ENCODE peak calls at places on chromosomes 5 and 9, in seven cellular contexts. G is vagina, Y is A549, F is tibial nerve, I is stomach, A is right lobe of liver, W is upper lobe of left lung. X is an unnamed sample.

GRCh38 chr5:139636975-139637408 is 11.2 kb upstream of the CXXC5 start:
- DNase-seq in A (no peak), Y (no peak), F (no peak), G (no peak), W (no peak), I (no peak), X (no peak)

GRCh38 chr5:173012882-173013281 is 29.3 kb downstream of the ATP6V0E1 start:
- DNase-seq in A (peak), G (no peak), Y (no peak), I (no peak), W (peak), F (no peak), X (no peak)

GRCh38 chr9:23229764-23230434 is 596.1 kb downstream of the ELAVL2 start:
- DNase-seq in G (no peak), I (no peak), Y (no peak), F (no peak), W (no peak), A (no peak), X (no peak)

GRCh38 chr9:87337335-87338074 is 160.2 kb upstream of the DAPK1 start:
- DNase-seq in Y (peak), I (no peak), A (no peak), W (no peak), F (no peak), G (no peak), X (no peak)

GRCh38 chr9:72839140-72839539 is 113.7 kb downstream of the ALDH1A1 start:
- DNase-seq in G (no peak), Y (peak), I (no peak), W (no peak), A (no peak), F (no peak), X (no peak)

GRCh38 chr5:151870820-151871219 is 53.8 kb downstream of the GLRA1 start:
- DNase-seq in A (no peak), W (no peak), I (no peak), Y (peak), F (no peak), G (no peak), X (no peak)

GRCh38 chr5:1016476-1016875 is 7.9 kb downstream of the NKD2 start:
- DNase-seq in Y (no peak), F (no peak), A (no peak), W (no peak), G (no peak), I (no peak), X (no peak)

GRCh38 chr9:127187231-127187956 is 65.0 kb upstream of the ANGPTL2 start:
- DNase-seq in F (peak), G (no peak), A (peak), W (peak), Y (peak), I (peak), X (peak)

GRCh38 chr5:76542887-76543690 is 80.1 kb downstream of the F2RL2 start:
- DNase-seq in W (peak), G (no peak), I (peak), A (no peak), Y (no peak), F (peak), X (no peak)

GRCh38 chr5:121797677-121798518 is 53.8 kb upstream of the FTMT start:
- DNase-seq in W (no peak), F (no peak), Y (no peak), G (no peak), I (no peak), A (no peak), X (no peak)
- TF ChIP-seq POLR2A in W (no peak), F (no peak), Y (no peak), G (no peak), I (no peak), A (no peak), X (no peak)

GRCh38 chr5:96663608-96664007 is 1.4 kb downstream of the CAST start:
- DNase-seq in G (no peak), A (no peak), I (no peak), F (no peak), W (no peak), Y (no peak), X (no peak)
- H3K4me3 ChIP-seq in G (peak), A (peak), I (peak), F (peak), W (peak), Y (peak), X (peak)

GRCh38 chr5:168850683-168851082 is 271.5 kb upstream of the PANK3 start:
- DNase-seq in G (no peak), W (no peak), I (no peak), A (no peak), F (no peak), Y (no peak), X (no peak)

GRCh38 chr5:168853972-168854371 is 274.8 kb upstream of the PANK3 start:
- DNase-seq in A (no peak), I (no peak), G (no peak), W (no peak), F (no peak), Y (no peak), X (no peak)

GRCh38 chr5:168851902-168852321 is 272.7 kb upstream of the PANK3 start:
- DNase-seq in W (no peak), F (no peak), Y (peak), A (no peak), I (no peak), G (no peak), X (no peak)

GRCh38 chr5:168852329-168852728 is 273.2 kb upstream of the PANK3 start:
- DNase-seq in I (no peak), W (no peak), Y (no peak), A (no peak), F (no peak), G (no peak), X (no peak)
- H3K27ac ChIP-seq in I (no peak), W (no peak), Y (no peak), A (no peak), F (no peak), G (no peak), X (no peak)

DNA sequence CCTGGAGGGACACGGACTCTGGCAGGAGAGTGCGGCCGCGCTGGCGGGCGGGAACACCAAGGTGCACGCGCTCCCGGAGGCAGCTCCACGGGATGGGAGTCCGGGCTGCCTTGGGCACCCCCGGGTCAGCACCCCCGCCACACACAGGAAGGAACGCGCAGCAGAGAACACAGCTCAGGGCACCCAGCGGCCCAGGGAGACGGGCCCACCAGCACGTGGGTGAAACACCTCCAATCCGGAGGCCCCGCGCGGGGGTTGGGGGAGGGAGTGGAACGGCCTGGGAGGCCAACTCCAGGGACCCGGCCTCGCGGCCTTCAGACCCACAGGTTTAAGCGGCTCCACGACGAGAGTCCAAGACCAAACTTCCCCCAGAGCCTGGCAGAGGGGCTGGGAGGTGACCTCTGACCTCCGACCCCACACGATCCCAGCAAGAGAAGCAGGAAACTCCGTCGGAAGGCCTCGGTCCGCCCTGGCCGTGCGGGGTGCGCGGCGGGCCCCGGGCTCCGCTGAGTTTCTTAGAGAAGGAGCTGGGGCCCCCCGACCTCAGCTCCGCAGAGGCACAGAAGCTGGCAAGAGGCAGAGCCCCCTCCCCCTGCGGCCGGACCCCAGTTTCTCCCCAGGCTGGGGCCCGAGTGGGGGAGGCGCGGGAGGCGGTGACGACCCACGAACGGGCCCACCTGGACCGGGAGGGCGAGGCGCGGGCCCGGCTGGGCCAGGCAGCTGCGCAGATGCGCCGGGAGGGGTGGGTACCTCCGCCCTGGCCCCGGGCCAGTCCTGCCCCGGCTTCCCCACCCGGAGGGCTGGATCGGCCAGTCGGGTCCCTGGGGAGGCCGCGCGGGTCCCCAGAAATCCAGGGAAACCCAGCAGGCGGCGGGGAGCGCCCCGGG is 851 bp downstream of the NACC2 start:
- DNase-seq in Y (peak), W (peak), A (peak), I (peak), F (peak), G (no peak), X (peak)
- TF ChIP-seq POLR2A in Y (no peak), W (peak), A (peak), I (no peak), F (no peak), G (peak), X (peak)